ENCODE peak calls at places on chromosomes 16 and 17, in five cellular contexts. O, B, K, D and H are unnamed samples.

GRCh38 chr17:18225121-18225561 is 294 bp upstream of the LLGL1 start:
- DNase-seq in O (peak), B (peak), K (peak), D (peak), H (peak)

GRCh38 chr16:86598607-86599318 is 20.4 kb downstream of the FOXL1 start:
- DNase-seq in O (no peak), B (no peak), K (no peak), D (no peak), H (no peak)

GRCh38 chr16:27238016-27238587 is 30.5 kb downstream of the NSMCE1 start:
- DNase-seq in O (no peak), B (no peak), K (peak), D (peak), H (no peak)

GRCh38 chr17:78892062-78892456 is 10.9 kb downstream of the CEP295NL start:
- DNase-seq in O (no peak), B (no peak), K (no peak), D (no peak), H (no peak)

GRCh38 chr17:48488548-48489106 is 42.2 kb downstream of the HOXB1 start:
- DNase-seq in O (no peak), B (no peak), K (no peak), D (peak), H (no peak)

GRCh38 chr17:32769846-32770245 is 107.1 kb downstream of the MYO1D start:
- DNase-seq in O (no peak), B (no peak), K (no peak), D (no peak), H (no peak)

GRCh38 chr17:82065638-82066303 is at the start of gene DUS1L:
- DNase-seq in O (no peak), B (peak), K (no peak), D (peak), H (no peak)

GRCh38 chr17:80254396-80255241 is 6.0 kb upstream of the RNF213 start:
- DNase-seq in O (peak), B (no peak), K (peak), D (peak), H (peak)

GRCh38 chr16:9570521-9570920 is 479.1 kb downstream of the HAPSTR1 start:
- DNase-seq in O (no peak), B (no peak), K (no peak), D (no peak), H (no peak)

GRCh38 chr16:4313563-4314531 is 2.0 kb upstream of the GLIS2 start:
- DNase-seq in O (no peak), B (no peak), K (no peak), D (peak), H (no peak)

GRCh38 chr16:47388705-47389104 is 72.2 kb downstream of the ITFG1 start:
- DNase-seq in O (no peak), B (no peak), K (no peak), D (no peak), H (no peak)

GRCh38 chr16:81495321-81496234 is 51.0 kb downstream of the CMIP start:
- DNase-seq in O (no peak), B (no peak), K (peak), D (no peak), H (no peak)

GRCh38 chr17:633133-633532 is 81.5 kb downstream of the VPS53 start:
- DNase-seq in O (no peak), B (no peak), K (no peak), D (no peak), H (no peak)

GRCh38 chr16:12141073-12141472 is 164.5 kb downstream of the SNX29 start:
- DNase-seq in O (no peak), B (no peak), K (no peak), D (no peak), H (no peak)

GRCh38 chr16:5841934-5842333 is 744.3 kb upstream of the EEF2KMT start:
- DNase-seq in O (no peak), B (no peak), K (no peak), D (no peak), H (no peak)

GRCh38 chr17:60473788-60474187 is 51.5 kb downstream of the CHCT1 start:
- DNase-seq in O (no peak), B (no peak), K (no peak), D (no peak), H (no peak)

GRCh38 chr16:88830250-88830649 is 18.5 kb upstream of the APRT start:
- DNase-seq in O (no peak), B (no peak), K (no peak), D (no peak), H (no peak)

GRCh38 chr16:71817690-71818089 is 9.1 kb upstream of the AP1G1 start:
- DNase-seq in O (no peak), B (no peak), K (no peak), D (no peak), H (no peak)

GRCh38 chr17:5237541-5238016 is 2.9 kb upstream of the SCIMP start:
- DNase-seq in O (no peak), B (peak), K (peak), D (peak), H (peak)

GRCh38 chr16:6362321-6362720 is 970.3 kb upstream of the RBFOX1 start:
- DNase-seq in O (no peak), B (no peak), K (no peak), D (no peak), H (no peak)

GRCh38 chr16:28211758-28212531 is at the start of gene XPO6:
- DNase-seq in O (peak), B (peak), K (peak), D (peak), H (peak)

GRCh38 chr16:81523387-81524115 is 78.9 kb downstream of the CMIP start:
- DNase-seq in O (peak), B (no peak), K (no peak), D (no peak), H (peak)

GRCh38 chr16:12901597-12902436 is at the start of gene SHISA9:
- DNase-seq in O (no peak), B (peak), K (no peak), D (no peak), H (no peak)

GRCh38 chr17:3622977-3623594 is 13.0 kb downstream of the SHPK start:
- DNase-seq in O (no peak), B (no peak), K (no peak), D (no peak), H (no peak)

GRCh38 chr17:78357177-78357586 is 2.7 kb downstream of the SOCS3 start:
- DNase-seq in O (no peak), B (no peak), K (no peak), D (no peak), H (no peak)

GRCh38 chr16:58656872-58657271 is 27.2 kb upstream of the CNOT1 start:
- DNase-seq in O (no peak), B (no peak), K (no peak), D (no peak), H (no peak)

GRCh38 chr16:28572659-28573510 is 19.2 kb downstream of the SGF29 start:
- DNase-seq in O (no peak), B (peak), K (no peak), D (no peak), H (no peak)

GRCh38 chr17:416293-417206 is 63.9 kb upstream of the RPH3AL start:
- DNase-seq in O (no peak), B (no peak), K (no peak), D (peak), H (no peak)

GRCh38 chr16:82699262-82699661 is 72.5 kb downstream of the CDH13 start:
- DNase-seq in O (no peak), B (no peak), K (no peak), D (no peak), H (no peak)

GRCh38 chr17:1956134-1956533 is 69.0 kb downstream of the RTN4RL1 start:
- DNase-seq in O (no peak), B (no peak), K (no peak), D (no peak), H (no peak)

GRCh38 chr17:36148559-36149295 is 27.7 kb downstream of the TBC1D3B start:
- DNase-seq in O (peak), B (peak), K (peak), D (peak), H (peak)

GRCh38 chr17:44331249-44331760 is 6.7 kb upstream of the SLC25A39 start:
- DNase-seq in O (no peak), B (peak), K (peak), D (peak), H (peak)

GRCh38 chr17:74605361-74605760 is 13.3 kb upstream of the CD300LD start:
- DNase-seq in O (peak), B (no peak), K (peak), D (no peak), H (peak)

GRCh38 chr17:76791053-76791980 is 53.4 kb downstream of the MFSD11 start:
- DNase-seq in O (no peak), B (no peak), K (no peak), D (peak), H (no peak)
- H3K4me3 ChIP-seq in O (no peak), B (no peak), K (no peak), D (peak), H (no peak)

DNA sequence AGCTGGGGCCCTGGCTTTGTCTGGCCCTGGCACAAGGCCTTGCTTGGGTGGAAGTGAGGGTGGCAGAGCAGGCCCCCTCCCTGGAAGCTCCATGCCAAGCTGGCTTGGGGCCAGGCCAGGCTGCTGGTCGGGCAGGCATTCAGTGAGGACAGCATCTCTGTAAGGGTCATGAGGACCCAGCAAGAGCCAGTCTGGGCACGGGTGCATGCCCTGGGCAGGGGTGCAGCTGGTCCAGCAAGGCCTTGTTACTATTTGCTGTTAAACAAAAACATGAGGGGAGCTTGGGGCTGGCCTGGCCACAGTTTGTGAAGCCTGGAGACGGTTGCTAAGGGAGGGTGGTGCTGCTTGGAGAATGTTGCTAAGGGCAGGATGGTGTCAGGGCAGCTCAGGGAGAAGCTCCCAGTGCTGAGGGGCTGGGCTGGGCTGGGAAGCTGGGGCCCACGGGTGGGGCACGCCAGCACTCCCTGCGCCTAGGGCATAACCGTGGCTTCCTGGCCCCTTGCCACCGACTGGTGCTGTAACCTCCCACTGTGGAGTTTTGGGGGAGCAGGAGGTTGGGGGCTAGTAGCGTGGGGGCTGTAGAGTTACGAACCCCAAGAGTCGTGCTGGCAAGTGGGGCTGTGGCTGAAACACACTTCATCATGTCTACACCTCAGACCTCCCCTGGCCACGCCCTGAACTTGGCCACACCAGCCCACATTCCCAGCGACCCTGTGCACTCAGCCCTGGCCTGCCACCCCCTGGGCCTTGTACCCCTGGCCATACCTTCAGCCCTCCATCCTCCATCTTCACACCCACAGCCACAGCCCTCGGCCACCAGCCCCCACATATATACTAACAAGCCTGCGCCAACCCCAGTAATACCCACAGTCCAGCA is 1.6 kb downstream of the TPPP3 start:
- DNase-seq in O (no peak), B (no peak), K (no peak), D (no peak), H (no peak)
- H3K27ac ChIP-seq in O (no peak), B (no peak), K (no peak), D (no peak), H (no peak)

GRCh38 chr16:32116080-32116479 is 137.0 kb upstream of the TP53TG3D start:
- DNase-seq in O (no peak), B (no peak), K (no peak), D (no peak), H (no peak)
- H3K4me3 ChIP-seq in O (peak), B (no peak), K (peak), D (no peak), H (peak)

DNA sequence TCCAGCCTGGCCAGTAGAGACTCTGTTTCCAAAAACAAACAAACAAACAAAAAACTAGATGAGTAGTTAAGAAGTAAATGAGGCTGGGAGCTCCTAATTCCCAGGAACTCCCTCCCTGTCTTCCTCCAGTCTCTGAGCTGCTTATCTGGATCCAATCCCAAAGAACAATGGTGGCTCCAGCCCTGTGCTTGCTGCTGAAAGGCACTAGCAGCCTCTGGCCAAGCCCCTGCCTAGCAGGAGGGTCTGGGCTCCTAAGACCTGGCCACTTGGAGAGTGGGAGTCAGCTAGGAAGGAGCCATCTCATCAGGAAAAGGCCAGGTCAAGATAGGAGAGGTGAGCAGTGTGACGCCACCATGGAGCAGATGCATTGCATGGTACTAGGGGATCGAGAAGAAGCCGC is 14.3 kb upstream of the SLC35B1 start:
- DNase-seq in O (no peak), B (no peak), K (no peak), D (no peak), H (no peak)
- H3K27ac ChIP-seq in O (no peak), B (no peak), K (no peak), D (no peak), H (peak)

GRCh38 chr16:54291107-54291980 is 4.8 kb upstream of the IRX3 start:
- DNase-seq in O (no peak), B (peak), K (no peak), D (no peak), H (no peak)
- H3K4me3 ChIP-seq in O (no peak), B (no peak), K (no peak), D (no peak), H (no peak)

DNA sequence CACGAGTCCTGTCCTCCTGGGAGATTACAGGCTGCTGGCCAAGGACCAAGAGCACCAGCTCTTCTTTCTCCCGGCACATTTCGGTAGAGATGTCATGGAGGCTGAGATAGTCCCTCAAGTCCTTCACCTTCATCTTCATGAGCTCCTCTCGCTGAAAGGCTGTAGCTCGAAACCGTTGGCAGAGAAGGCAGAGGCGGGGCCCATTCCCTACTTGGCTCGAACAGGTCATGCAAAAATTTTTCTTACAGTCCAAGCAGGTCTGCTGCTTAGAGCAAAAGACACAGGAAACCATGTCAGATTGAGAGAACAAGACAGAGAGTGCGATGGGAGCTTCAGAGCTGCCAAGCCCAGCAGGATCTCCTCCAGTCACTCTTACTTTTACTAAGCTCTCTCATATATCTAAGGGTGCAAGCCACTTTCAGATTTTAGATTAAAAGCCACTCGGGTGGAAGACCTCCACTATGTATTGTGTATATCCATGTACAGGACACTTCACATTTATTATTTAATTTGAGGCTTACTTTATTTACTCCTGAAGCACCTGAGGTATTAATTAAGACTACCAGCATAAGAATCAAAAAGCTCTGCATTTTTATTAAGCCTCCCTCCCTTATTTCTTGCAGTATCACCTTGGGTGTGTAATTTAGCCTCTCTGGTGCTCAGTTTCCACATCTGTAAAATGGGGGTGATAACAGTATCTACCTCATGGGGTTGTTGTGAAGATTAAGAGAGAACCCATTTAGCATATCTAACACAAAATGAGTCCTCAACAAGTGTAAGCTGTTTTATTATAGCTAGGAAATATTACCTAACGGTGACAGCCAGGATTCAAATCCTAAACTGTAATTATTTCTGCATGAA is 41.4 kb downstream of the LIG3 start:
- DNase-seq in O (no peak), B (no peak), K (no peak), D (no peak), H (no peak)
- H3K27ac ChIP-seq in O (no peak), B (no peak), K (peak), D (no peak), H (peak)

GRCh38 chr17:38874505-38875419 is 4.9 kb downstream of the LASP1 start:
- DNase-seq in O (no peak), B (no peak), K (no peak), D (no peak), H (no peak)
- H3K4me3 ChIP-seq in O (peak), B (no peak), K (peak), D (peak), H (no peak)

GRCh38 chr17:73043686-73044581 is 48.6 kb downstream of the SLC39A11 start:
- DNase-seq in O (peak), B (no peak), K (no peak), D (no peak), H (no peak)
- H3K27ac ChIP-seq in O (peak), B (no peak), K (no peak), D (no peak), H (no peak)